ENCODE peak calls at places on chromosomes 5 and 9, in ten cellular contexts. B, H, J, A, F, S, O, Y, P and K are unnamed samples.

GRCh38 chr9:99809586-99810357 is 11.9 kb upstream of the NR4A3 start:
- DNase-seq in B (no peak), H (no peak), J (no peak), A (no peak), F (no peak), S (no peak), O (no peak), Y (peak; percentile 42), P (no peak), K (no peak)

GRCh38 chr5:102542064-102542463 is 43.3 kb upstream of the SLCO6A1 start:
- DNase-seq in B (no peak), H (no peak), J (no peak), A (no peak), F (no peak), S (no peak), O (no peak), Y (no peak), P (no peak), K (no peak)

GRCh38 chr5:167488371-167488770 is 803.1 kb upstream of the WWC1 start:
- DNase-seq in B (no peak), H (no peak), J (no peak), A (no peak), F (no peak), S (no peak), O (no peak), Y (no peak), P (no peak), K (no peak)

GRCh38 chr9:88418715-88419540 is 30.7 kb downstream of the SPIN1 start:
- DNase-seq in B (no peak), H (no peak), J (no peak), A (no peak), F (no peak), S (no peak), O (no peak), Y (no peak), P (no peak), K (no peak)

GRCh38 chr9:91166796-91167366 is 194.8 kb downstream of the AUH start:
- DNase-seq in B (no peak), H (peak; percentile 75), J (no peak), A (no peak), F (no peak), S (no peak), O (no peak), Y (peak; percentile 27), P (no peak), K (no peak)

GRCh38 chr5:137858223-137858916 is 9.3 kb upstream of the MYOT start:
- DNase-seq in B (no peak), H (peak; percentile 7), J (no peak), A (no peak), F (no peak), S (no peak), O (no peak), Y (no peak), P (no peak), K (peak; percentile 67)

GRCh38 chr5:71456362-71456743 is 902 bp downstream of the BDP1 start:
- DNase-seq in B (no peak), H (no peak), J (no peak), A (no peak), F (no peak), S (no peak), O (no peak), Y (no peak), P (no peak), K (no peak)

GRCh38 chr9:128946945-128947422 is 419 bp downstream of the DOLK start:
- DNase-seq in B (peak; percentile 38), H (peak; percentile 11), J (no peak), A (no peak), F (peak; percentile 20), S (peak; percentile 64), O (no peak), Y (peak; percentile 27), P (no peak), K (no peak)

GRCh38 chr5:105259581-105260217 is 1697.1 kb upstream of the NUDT12 start:
- DNase-seq in B (no peak), H (no peak), J (no peak), A (no peak), F (no peak), S (no peak), O (no peak), Y (peak; percentile 2), P (no peak), K (no peak)

DNA sequence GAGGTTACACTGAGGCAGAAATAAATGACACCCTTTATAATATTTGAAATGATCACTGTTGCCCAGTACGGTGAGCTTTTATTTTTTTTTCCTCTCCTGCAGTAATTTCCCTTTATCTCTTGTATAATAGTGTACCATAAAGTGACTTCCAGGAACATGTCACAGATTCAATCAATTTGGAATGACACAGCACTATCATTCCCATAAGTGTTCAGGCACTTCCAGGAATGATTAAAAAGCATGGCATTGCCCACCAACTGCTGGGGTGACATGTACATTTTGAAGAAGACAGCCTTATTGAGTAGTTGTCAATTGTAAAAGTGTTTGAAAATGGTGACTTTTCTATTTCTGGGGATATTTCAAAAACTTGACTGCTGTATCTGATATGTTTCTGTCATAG is 1700.9 kb upstream of the NUDT12 start:
- DNase-seq in B (no peak), H (no peak), J (no peak), A (no peak), F (no peak), S (no peak), O (no peak), Y (no peak), P (no peak), K (no peak)
- H3K4me3 ChIP-seq in B (no peak overlapping the region), H (no peak overlapping the region), J (no peak overlapping the region), A (no peak overlapping the region), F (no peak overlapping the region), S (no peak overlapping the region), O (no peak overlapping the region), Y (no peak overlapping the region), P (no peak overlapping the region), K (no peak overlapping the region)

GRCh38 chr5:9284781-9285307 is 261.0 kb downstream of the SEMA5A start:
- DNase-seq in B (peak; percentile 65), H (peak; percentile 58), J (peak; percentile 8), A (no peak), F (peak; percentile 29), S (no peak), O (no peak), Y (no peak), P (no peak), K (no peak)

GRCh38 chr5:9282211-9282610 is 263.7 kb downstream of the SEMA5A start:
- DNase-seq in B (no peak), H (no peak), J (no peak), A (no peak), F (no peak), S (no peak), O (no peak), Y (no peak), P (no peak), K (no peak)

GRCh38 chr5:9283021-9283420 is 262.9 kb downstream of the SEMA5A start:
- DNase-seq in B (no peak), H (peak; percentile 52), J (no peak), A (no peak), F (no peak), S (no peak), O (no peak), Y (no peak), P (no peak), K (no peak)

GRCh38 chr5:9284272-9284671 is 261.6 kb downstream of the SEMA5A start:
- DNase-seq in B (no peak), H (no peak), J (no peak), A (no peak), F (no peak), S (no peak), O (no peak), Y (no peak), P (no peak), K (no peak)

GRCh38 chr5:9283473-9283872 is 262.4 kb downstream of the SEMA5A start:
- DNase-seq in B (no peak), H (no peak), J (no peak), A (no peak), F (no peak), S (peak; percentile 21), O (no peak), Y (peak; percentile 24), P (no peak), K (no peak)
- TF ChIP-seq CTCF in B (no peak), H (no peak), J (no peak), A (peak; percentile 36), F (no peak), S (peak; percentile 23), O (no peak), Y (peak; percentile 50), P (no peak), K (no peak)

DNA sequence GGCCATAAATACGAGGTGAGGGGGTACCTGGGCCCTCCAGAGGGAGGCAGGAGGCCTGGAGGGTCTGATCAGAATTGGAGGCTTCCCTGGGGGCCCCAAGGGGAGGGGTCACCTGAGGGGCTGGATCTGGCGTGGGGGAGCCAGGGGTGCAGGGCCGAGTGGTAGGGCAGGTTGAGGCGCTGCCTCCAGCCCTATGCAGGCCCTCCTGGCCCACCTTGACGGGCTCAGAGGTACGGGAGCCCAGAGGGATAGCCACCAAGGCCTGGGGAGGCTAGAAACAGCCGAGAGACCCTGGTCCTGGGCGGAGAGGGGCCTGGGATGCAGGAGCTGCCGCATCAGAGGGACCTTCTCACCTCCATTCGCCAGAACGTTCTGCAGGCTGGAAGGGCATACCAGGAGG is 24.3 kb downstream of the LHX3 start:
- DNase-seq in B (no peak), H (no peak), J (no peak), A (no peak), F (no peak), S (no peak), O (no peak), Y (no peak), P (no peak), K (no peak)
- H3K27me3 ChIP-seq in B (peaks cover 27% of the 10 kb centered on the region), H (peaks cover 53% of the 10 kb centered on the region), J (peaks cover 42% of the 10 kb centered on the region), A (no peaks in the 10 kb centered on the region), F (peaks cover 3% of the 10 kb centered on the region), S (no peaks in the 10 kb centered on the region), O (no peaks in the 10 kb centered on the region), Y (no peaks in the 10 kb centered on the region), P (peaks cover 46% of the 10 kb centered on the region), K (no peaks in the 10 kb centered on the region)

GRCh38 chr9:124771867-124772621 is 933 bp upstream of the NR6A1 start:
- DNase-seq in B (peak; percentile 65), H (peak; percentile 68), J (no peak), A (peak; percentile 89), F (peak; percentile 92), S (peak; percentile 80), O (no peak), Y (peak; percentile 90), P (no peak), K (peak; percentile 72)

GRCh38 chr9:124771021-124771866 is at the start of gene NR6A1:
- DNase-seq in B (peak; percentile 97), H (peak; percentile 95), J (peak; percentile 89), A (peak; percentile 99), F (peak; percentile 98), S (peak; percentile 99), O (peak; percentile 84), Y (peak; percentile 99), P (peak; percentile 76), K (peak; percentile 96)

GRCh38 chr9:124776613-124776951 is 351 bp upstream of the OLFML2A start:
- DNase-seq in B (no peak), H (no peak), J (no peak), A (no peak), F (no peak), S (no peak), O (no peak), Y (peak; percentile 49), P (no peak), K (no peak)

GRCh38 chr9:124774131-124774978 is 2.6 kb upstream of the OLFML2A start:
- DNase-seq in B (peak; percentile 83), H (peak; percentile 73), J (no peak), A (peak; percentile 93), F (peak; percentile 87), S (peak; percentile 90), O (no peak), Y (peak; percentile 92), P (no peak), K (peak; percentile 65)

DNA sequence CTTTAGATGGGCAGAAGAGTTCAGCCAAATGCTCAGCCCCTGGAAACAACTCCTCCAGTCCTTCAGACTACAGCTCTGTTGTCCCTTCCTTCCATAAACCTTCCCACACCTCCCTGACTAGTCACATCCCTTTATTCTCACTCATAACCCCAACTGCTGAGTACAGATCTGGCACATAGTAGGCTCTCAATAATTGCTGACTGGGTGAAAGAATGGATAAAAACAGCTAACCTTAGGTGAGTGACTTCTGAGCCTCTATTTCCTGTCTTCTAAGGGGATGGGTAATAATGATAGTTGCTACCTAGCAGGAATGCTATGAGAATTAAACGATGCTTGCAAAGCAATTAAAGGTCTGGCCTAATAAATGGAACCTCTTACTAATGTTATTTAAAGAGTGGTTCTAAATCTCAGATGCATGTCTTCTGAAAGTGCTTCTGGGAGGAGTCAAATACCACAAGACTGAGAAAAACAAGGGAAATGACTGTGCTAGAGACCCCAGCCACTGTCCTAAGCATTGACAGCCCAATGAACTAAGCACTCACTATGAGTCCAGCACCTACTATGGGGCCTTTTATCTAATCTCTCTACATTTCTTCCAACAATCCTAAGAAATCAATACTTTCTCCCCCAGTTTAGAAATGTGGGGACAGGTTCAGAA is 2.5 kb upstream of the NR6A1 start:
- DNase-seq in B (no peak), H (no peak), J (no peak), A (no peak), F (no peak), S (no peak), O (no peak), Y (no peak), P (no peak), K (no peak)
- H3K4me3 ChIP-seq in B (no peak overlapping the region), H (no peak overlapping the region), J (no peak overlapping the region), A (no peak overlapping the region), F (no peak overlapping the region), S (no peak overlapping the region), O (no peak overlapping the region), Y (no peak overlapping the region), P (no peak overlapping the region), K (no peak overlapping the region)